ENCODE peak calls at places on chromosomes 4 and X, in six cellular contexts. Z, W, S, M, C and O are unnamed samples.

GRCh38 chrX:112759512-112759911 is 79.8 kb upstream of the LHFPL1 start:
- DNase-seq in Z (no peak), W (no peak), S (no peak), M (no peak), C (no peak), O (no peak)

GRCh38 chrX:40099046-40099968 is 1.5 kb upstream of the BCOR start:
- DNase-seq in Z (no peak), W (peak; percentile 47), S (peak; percentile 71), M (no peak), C (no peak), O (no peak)

GRCh38 chrX:153582896-153583295 is 16.0 kb downstream of the CCNQ start:
- DNase-seq in Z (no peak), W (no peak), S (no peak), M (peak; percentile 33), C (peak; percentile 58), O (no peak)

GRCh38 chr4:176436500-176436973 is 116.8 kb downstream of the SPCS3 start:
- DNase-seq in Z (peak; percentile 99), W (no peak), S (no peak), M (no peak), C (peak; percentile 70), O (peak; percentile 60)

GRCh38 chrX:13463608-13464007 is 105.8 kb upstream of the EGFL6 start:
- DNase-seq in Z (peak; percentile 82), W (no peak), S (no peak), M (peak; percentile 36), C (peak; percentile 93), O (peak; percentile 5)

GRCh38 chr4:157779084-157779483 is 393.7 kb downstream of the GASK1B start:
- DNase-seq in Z (no peak), W (no peak), S (peak; percentile 66), M (peak; percentile 15), C (no peak), O (no peak)

GRCh38 chrX:21963226-21963625 is 22.7 kb downstream of the SMS start:
- DNase-seq in Z (no peak), W (no peak), S (no peak), M (no peak), C (no peak), O (no peak)

GRCh38 chr4:145289403-145290076 is 109.2 kb upstream of the OTUD4 start:
- DNase-seq in Z (no peak), W (no peak), S (no peak), M (no peak), C (peak; percentile 46), O (no peak)

GRCh38 chr4:40672528-40673522 is 43.2 kb upstream of the RBM47 start:
- DNase-seq in Z (peak; percentile 97), W (no peak), S (no peak), M (peak; percentile 91), C (peak; percentile 98), O (peak; percentile 81)

GRCh38 chrX:11412715-11413623 is 119.8 kb downstream of the AMELX start:
- DNase-seq in Z (no peak), W (peak; percentile 9), S (no peak), M (no peak), C (peak; percentile 49), O (no peak)

GRCh38 chr4:152209772-152210493 is 326.0 kb downstream of the FBXW7 start:
- DNase-seq in Z (no peak), W (no peak), S (no peak), M (no peak), C (no peak), O (no peak)

GRCh38 chr4:22595684-22596083 is 79.8 kb upstream of the ADGRA3 start:
- DNase-seq in Z (peak; percentile 19), W (no peak), S (no peak), M (peak; percentile 4), C (no peak), O (no peak)

GRCh38 chr4:65656008-65656407 is 14.3 kb downstream of the EPHA5 start:
- DNase-seq in Z (no peak), W (no peak), S (no peak), M (no peak), C (peak; percentile 16), O (no peak)

GRCh38 chr4:94890579-94890978 is 132.8 kb downstream of the BMPR1B start:
- DNase-seq in Z (no peak), W (no peak), S (no peak), M (no peak), C (no peak), O (no peak)

GRCh38 chr4:52868138-52868537 is 6.0 kb downstream of the RASL11B start:
- DNase-seq in Z (no peak), W (peak; percentile 84), S (peak; percentile 63), M (no peak), C (peak; percentile 22), O (no peak)

GRCh38 chrX:29231800-29232199 is 644.6 kb downstream of the IL1RAPL1 start:
- DNase-seq in Z (no peak), W (no peak), S (no peak), M (peak; percentile 9), C (peak; percentile 22), O (no peak)

GRCh38 chr4:11286533-11286932 is 142.2 kb downstream of the HS3ST1 start:
- DNase-seq in Z (no peak), W (no peak), S (no peak), M (no peak), C (no peak), O (no peak)

GRCh38 chr4:115418997-115419396 is 305.6 kb upstream of the NDST4 start:
- DNase-seq in Z (no peak), W (no peak), S (no peak), M (peak; percentile 2), C (no peak), O (no peak)

GRCh38 chr4:18020145-18020670 is 1.3 kb downstream of the LCORL start:
- DNase-seq in Z (no peak), W (peak; percentile 34), S (peak; percentile 5), M (peak; percentile 6), C (peak; percentile 15), O (no peak)

GRCh38 chrX:48083212-48083611 is 11.8 kb upstream of the ZNF630 start:
- DNase-seq in Z (no peak), W (peak; percentile 44), S (peak; percentile 49), M (peak; percentile 62), C (peak; percentile 65), O (peak; percentile 68)

GRCh38 chr4:96407651-96408342 is 567.9 kb downstream of the PDHA2 start:
- DNase-seq in Z (no peak), W (no peak), S (no peak), M (peak; percentile 9), C (peak; percentile 44), O (no peak)

GRCh38 chr4:22238742-22239141 is 277.1 kb downstream of the ADGRA3 start:
- DNase-seq in Z (no peak), W (peak; percentile 10), S (peak; percentile 50), M (peak; percentile 2), C (no peak), O (no peak)

GRCh38 chr4:6405417-6405747 is 67.0 kb downstream of the PPP2R2C start:
- DNase-seq in Z (no peak), W (no peak), S (no peak), M (no peak), C (no peak), O (no peak)

GRCh38 chr4:152828122-152828521 is 48.4 kb downstream of the ARFIP1 start:
- DNase-seq in Z (no peak), W (no peak), S (no peak), M (no peak), C (peak; percentile 6), O (no peak)

GRCh38 chr4:13627185-13627605 is 330 bp downstream of the BOD1L1 start:
- DNase-seq in Z (no peak), W (peak; percentile 19), S (no peak), M (peak; percentile 35), C (no peak), O (peak; percentile 9)

GRCh38 chr4:140968371-140968770 is 164.9 kb downstream of the RNF150 start:
- DNase-seq in Z (no peak), W (no peak), S (no peak), M (no peak), C (peak; percentile 8), O (no peak)

GRCh38 chrX:19682712-19683331 is 167.5 kb upstream of the MAP3K15 start:
- DNase-seq in Z (no peak), W (peak; percentile 42), S (peak; percentile 23), M (peak; percentile 67), C (peak; percentile 96), O (no peak)

GRCh38 chr4:169345207-169345788 is 74.5 kb upstream of the SH3RF1 start:
- DNase-seq in Z (peak; percentile 88), W (no peak), S (no peak), M (no peak), C (peak; percentile 15), O (peak; percentile 70)

GRCh38 chr4:74667944-74668343 is 126.4 kb downstream of the BTC start:
- DNase-seq in Z (no peak), W (no peak), S (no peak), M (no peak), C (no peak), O (no peak)

GRCh38 chr4:74674750-74675149 is 119.6 kb downstream of the BTC start:
- DNase-seq in Z (no peak), W (no peak), S (no peak), M (no peak), C (peak; percentile 34), O (no peak)

GRCh38 chr4:74669702-74670101 is 124.6 kb downstream of the BTC start:
- DNase-seq in Z (no peak), W (no peak), S (no peak), M (no peak), C (no peak), O (no peak)

GRCh38 chr4:74670583-74670982 is 123.7 kb downstream of the BTC start:
- DNase-seq in Z (no peak), W (no peak), S (no peak), M (no peak), C (peak; percentile 38), O (no peak)

DNA sequence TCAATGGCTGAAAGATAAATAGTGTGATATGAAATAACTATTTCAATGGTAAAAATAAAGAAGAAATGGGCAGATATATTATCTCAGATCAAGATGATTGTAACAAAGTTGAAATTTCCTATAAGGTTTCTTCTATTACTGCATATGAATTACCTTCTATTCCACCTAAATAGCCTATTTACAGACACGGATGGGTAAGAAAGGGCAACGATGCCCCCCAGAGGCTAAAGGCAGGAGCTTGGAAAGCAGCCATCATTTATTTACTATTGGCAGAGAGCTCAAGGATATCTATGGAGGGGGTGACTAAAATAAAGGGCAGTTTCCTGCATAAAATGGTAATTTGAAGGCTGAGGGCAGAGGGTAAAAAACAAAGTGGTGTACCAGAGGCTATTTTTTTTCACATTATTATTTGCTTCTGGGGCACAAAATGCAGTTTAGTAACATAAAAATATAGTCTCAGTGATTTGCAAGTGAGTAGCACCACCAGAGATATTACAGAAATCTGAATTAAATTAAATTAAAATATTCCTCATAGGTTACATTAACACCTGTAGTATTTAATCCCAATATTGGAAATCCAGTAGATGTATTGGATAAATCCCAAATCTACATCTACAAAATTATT is 123.1 kb downstream of the BTC start:
- DNase-seq in Z (no peak), W (no peak), S (peak; percentile 67), M (peak; percentile 60), C (peak; percentile 90), O (peak; percentile 77)
- TF ChIP-seq CTCF in Z (peak; percentile 95), W (no peak), S (peak; percentile 68), M (peak; percentile 60), C (peak; percentile 82), O (peak; percentile 74)

GRCh38 chrX:71227370-71228062 is 4.5 kb downstream of the GJB1 start:
- DNase-seq in Z (no peak), W (no peak), S (no peak), M (no peak), C (no peak), O (no peak)
- TF ChIP-seq CTCF in Z (no peak), W (no peak), S (no peak), M (peak; percentile 27), C (peak; percentile 31), O (no peak)

GRCh38 chr4:25441519-25442117 is 64.6 kb downstream of the ANAPC4 start:
- DNase-seq in Z (no peak), W (peak; percentile 79), S (peak; percentile 78), M (peak; percentile 80), C (peak; percentile 83), O (peak; percentile 47)
- TF ChIP-seq CTCF in Z (peak; percentile 83), W (peak; percentile 60), S (peak; percentile 90), M (peak; percentile 88), C (peak; percentile 93), O (peak; percentile 56)

GRCh38 chrX:131816551-131817136 is 206.5 kb upstream of the STK26 start:
- DNase-seq in Z (no peak), W (no peak), S (no peak), M (no peak), C (no peak), O (peak; percentile 5)
- TF ChIP-seq CTCF in Z (no peak), W (no peak), S (no peak), M (no peak), C (no peak), O (no peak)